ENCODE peak calls at places on chromosomes 13 and 19, in five cellular contexts. One of them, this sample, is unnamed.
A peak's percentile ranks its signal among the peaks of the same experiment; 100 is the strongest.

GRCh38 chr19:41741244-41741554 is 14.1 kb upstream of the CEACAM6 start:
- DNase-seq in uterus: no peak
- DNase-seq in Peyer's patch: no peak
- DNase-seq in lower leg skin: no peak
- DNase-seq in erythroblast: no peak
- DNase-seq in this sample: no peak

GRCh38 chr19:18290250-18291018 is 9.0 kb upstream of the JUND start:
- DNase-seq in uterus: no peak
- DNase-seq in Peyer's patch: peak; percentile 88
- DNase-seq in lower leg skin: no peak
- DNase-seq in erythroblast: no peak
- DNase-seq in this sample: no peak

GRCh38 chr19:36256853-36257511 is 42.1 kb downstream of the ZNF146 start:
- DNase-seq in uterus: no peak
- DNase-seq in Peyer's patch: no peak
- DNase-seq in lower leg skin: no peak
- DNase-seq in erythroblast: no peak
- DNase-seq in this sample: no peak

GRCh38 chr13:105338773-105339172 is 1196.7 kb downstream of the EFNB2 start:
- DNase-seq in uterus: no peak
- DNase-seq in Peyer's patch: no peak
- DNase-seq in lower leg skin: no peak
- DNase-seq in erythroblast: no peak
- DNase-seq in this sample: no peak

GRCh38 chr13:92963029-92963428 is 263.6 kb upstream of the GPC6 start:
- DNase-seq in uterus: no peak
- DNase-seq in Peyer's patch: no peak
- DNase-seq in lower leg skin: no peak
- DNase-seq in erythroblast: no peak
- DNase-seq in this sample: no peak

GRCh38 chr19:20558571-20558970 is 7.0 kb downstream of the ZNF737 start:
- DNase-seq in uterus: no peak
- DNase-seq in Peyer's patch: no peak
- DNase-seq in lower leg skin: no peak
- DNase-seq in erythroblast: no peak
- DNase-seq in this sample: no peak

GRCh38 chr13:62123409-62123808 is 707.8 kb upstream of the PCDH20 start:
- DNase-seq in uterus: no peak
- DNase-seq in Peyer's patch: no peak
- DNase-seq in lower leg skin: no peak
- DNase-seq in erythroblast: no peak
- DNase-seq in this sample: no peak

GRCh38 chr19:33713194-33713593 is 83.5 kb upstream of the KCTD15 start:
- DNase-seq in uterus: no peak
- DNase-seq in Peyer's patch: no peak
- DNase-seq in lower leg skin: no peak
- DNase-seq in erythroblast: no peak
- DNase-seq in this sample: no peak

GRCh38 chr19:48487944-48488343 is 18.8 kb downstream of the CYTH2 start:
- DNase-seq in uterus: no peak
- DNase-seq in Peyer's patch: peak; percentile 91
- DNase-seq in lower leg skin: peak; percentile 74
- DNase-seq in erythroblast: no peak
- DNase-seq in this sample: no peak

GRCh38 chr13:108176685-108177274 is 38.6 kb downstream of the LIG4 start:
- DNase-seq in uterus: no peak
- DNase-seq in Peyer's patch: peak; percentile 72
- DNase-seq in lower leg skin: no peak
- DNase-seq in erythroblast: peak; percentile 48
- DNase-seq in this sample: peak; percentile 9

GRCh38 chr13:96629331-96629730 is 364.9 kb downstream of the OXGR1 start:
- DNase-seq in uterus: no peak
- DNase-seq in Peyer's patch: no peak
- DNase-seq in lower leg skin: no peak
- DNase-seq in erythroblast: no peak
- DNase-seq in this sample: no peak

GRCh38 chr13:31955745-31956144 is 75.8 kb upstream of the FRY start:
- DNase-seq in uterus: no peak
- DNase-seq in Peyer's patch: no peak
- DNase-seq in lower leg skin: no peak
- DNase-seq in erythroblast: no peak
- DNase-seq in this sample: no peak

GRCh38 chr13:100306042-100306441 is 217.1 kb downstream of the PCCA start:
- DNase-seq in uterus: no peak
- DNase-seq in Peyer's patch: no peak
- DNase-seq in lower leg skin: no peak
- DNase-seq in erythroblast: no peak
- DNase-seq in this sample: no peak

GRCh38 chr13:37995052-37995451 is 125.5 kb upstream of the TRPC4 start:
- DNase-seq in uterus: no peak
- DNase-seq in Peyer's patch: no peak
- DNase-seq in lower leg skin: no peak
- DNase-seq in erythroblast: no peak
- DNase-seq in this sample: no peak

GRCh38 chr19:7140137-7140536 is 70.6 kb downstream of the ZNF557 start:
- DNase-seq in uterus: no peak
- DNase-seq in Peyer's patch: no peak
- DNase-seq in lower leg skin: no peak
- DNase-seq in erythroblast: no peak
- DNase-seq in this sample: no peak

GRCh38 chr13:87235621-87236020 is 435.6 kb upstream of the SLITRK5 start:
- DNase-seq in uterus: no peak
- DNase-seq in Peyer's patch: no peak
- DNase-seq in lower leg skin: no peak
- DNase-seq in erythroblast: no peak
- DNase-seq in this sample: no peak

GRCh38 chr13:66759919-66760318 is 470.2 kb downstream of the PCDH9 start:
- DNase-seq in uterus: no peak
- DNase-seq in Peyer's patch: no peak
- DNase-seq in lower leg skin: no peak
- DNase-seq in erythroblast: no peak
- DNase-seq in this sample: no peak

GRCh38 chr13:101552286-101552685 is 99.8 kb downstream of the ITGBL1 start:
- DNase-seq in uterus: no peak
- DNase-seq in Peyer's patch: no peak
- DNase-seq in lower leg skin: no peak
- DNase-seq in erythroblast: no peak
- DNase-seq in this sample: no peak

DNA sequence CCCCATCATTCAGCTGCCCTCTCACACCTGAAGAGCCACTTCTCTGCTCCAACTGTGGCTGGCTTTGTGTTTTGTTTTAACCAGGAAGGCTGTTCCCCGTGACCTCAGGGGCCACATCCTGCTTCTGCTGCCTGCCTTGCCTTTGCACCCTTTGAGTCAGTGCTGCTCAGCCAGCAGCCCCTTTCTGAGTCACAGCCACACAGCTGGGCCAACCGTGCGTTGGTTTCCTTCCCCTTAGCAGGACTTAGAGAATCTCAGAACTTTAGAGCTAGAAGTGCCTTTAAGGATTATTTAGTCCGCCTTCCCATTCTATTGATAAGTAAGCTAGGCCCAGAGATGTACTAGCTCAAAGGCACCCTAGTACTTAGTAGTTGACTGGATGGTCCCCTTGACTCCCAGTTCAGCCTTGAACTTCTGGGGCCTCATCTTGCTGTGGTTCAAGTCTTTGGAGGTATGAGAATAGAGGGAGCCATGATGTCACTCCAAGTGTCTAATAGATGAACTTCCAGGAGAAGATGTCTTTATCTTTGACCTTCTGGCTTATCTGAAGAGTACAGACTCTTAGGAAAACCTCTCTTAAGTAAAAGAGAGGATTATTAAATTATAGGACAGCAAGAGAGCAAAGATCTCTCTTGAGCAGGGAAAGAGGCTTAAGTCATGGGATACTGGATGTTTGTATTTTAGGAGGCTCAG is 8.0 kb downstream of the RGCC start:
- DNase-seq in uterus: no peak
- DNase-seq in Peyer's patch: peak; percentile 95
- DNase-seq in lower leg skin: peak; percentile 52
- DNase-seq in erythroblast: peak; percentile 77
- DNase-seq in this sample: peak; percentile 60
- TF ChIP-seq POLR2A in uterus: no peak
- TF ChIP-seq POLR2A in Peyer's patch: no peak
- TF ChIP-seq POLR2A in lower leg skin: no peak
- TF ChIP-seq POLR2A in erythroblast: no peak
- TF ChIP-seq POLR2A in this sample: peak; percentile 63

DNA sequence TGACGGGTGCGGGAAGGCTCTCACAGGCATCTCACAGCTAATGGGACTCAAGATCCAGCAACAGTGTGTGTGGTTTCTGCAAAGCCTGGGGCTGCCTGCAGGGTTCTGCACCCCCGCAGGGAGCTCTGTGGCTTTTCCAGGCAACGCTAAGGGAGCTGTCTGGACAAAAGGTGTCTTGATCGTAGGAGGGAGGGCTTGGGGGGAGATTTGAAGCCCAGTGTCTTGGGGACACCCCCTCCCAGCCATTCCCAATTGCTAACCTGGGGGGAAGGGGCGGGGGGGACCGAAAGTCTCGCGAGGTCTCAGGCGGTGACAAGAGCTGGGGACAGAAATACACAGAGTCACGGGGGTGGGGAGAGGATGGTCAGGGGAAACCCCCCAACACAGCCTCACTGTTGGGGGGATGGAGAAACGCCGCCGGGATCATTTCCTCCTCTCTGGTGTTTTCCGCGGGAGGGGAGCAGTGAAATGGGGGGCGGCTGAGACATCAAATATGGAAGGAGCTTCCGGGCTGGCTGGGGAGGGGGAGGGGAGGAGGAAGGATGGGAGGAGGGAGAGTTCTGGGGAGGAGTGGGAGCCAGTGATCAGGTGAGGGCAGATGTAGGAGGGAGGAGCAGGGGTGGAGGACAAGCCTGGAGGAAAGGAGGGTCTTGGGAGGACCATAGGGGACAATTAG is 13.3 kb downstream of the KCNC3 start:
- DNase-seq in uterus: no peak
- DNase-seq in Peyer's patch: no peak
- DNase-seq in lower leg skin: no peak
- DNase-seq in erythroblast: no peak
- DNase-seq in this sample: peak; percentile 59
- TF ChIP-seq POLR2A in uterus: no peak
- TF ChIP-seq POLR2A in Peyer's patch: no peak
- TF ChIP-seq POLR2A in lower leg skin: no peak
- TF ChIP-seq POLR2A in erythroblast: no peak
- TF ChIP-seq POLR2A in this sample: no peak

GRCh38 chr19:45099465-45100201 is 6.7 kb downstream of the PPP1R37 start:
- DNase-seq in uterus: no peak
- DNase-seq in Peyer's patch: peak; percentile 73
- DNase-seq in lower leg skin: no peak
- DNase-seq in erythroblast: no peak
- DNase-seq in this sample: no peak
- TF ChIP-seq POLR2A in uterus: no peak
- TF ChIP-seq POLR2A in Peyer's patch: peak; percentile 68
- TF ChIP-seq POLR2A in lower leg skin: no peak
- TF ChIP-seq POLR2A in erythroblast: no peak
- TF ChIP-seq POLR2A in this sample: no peak

DNA sequence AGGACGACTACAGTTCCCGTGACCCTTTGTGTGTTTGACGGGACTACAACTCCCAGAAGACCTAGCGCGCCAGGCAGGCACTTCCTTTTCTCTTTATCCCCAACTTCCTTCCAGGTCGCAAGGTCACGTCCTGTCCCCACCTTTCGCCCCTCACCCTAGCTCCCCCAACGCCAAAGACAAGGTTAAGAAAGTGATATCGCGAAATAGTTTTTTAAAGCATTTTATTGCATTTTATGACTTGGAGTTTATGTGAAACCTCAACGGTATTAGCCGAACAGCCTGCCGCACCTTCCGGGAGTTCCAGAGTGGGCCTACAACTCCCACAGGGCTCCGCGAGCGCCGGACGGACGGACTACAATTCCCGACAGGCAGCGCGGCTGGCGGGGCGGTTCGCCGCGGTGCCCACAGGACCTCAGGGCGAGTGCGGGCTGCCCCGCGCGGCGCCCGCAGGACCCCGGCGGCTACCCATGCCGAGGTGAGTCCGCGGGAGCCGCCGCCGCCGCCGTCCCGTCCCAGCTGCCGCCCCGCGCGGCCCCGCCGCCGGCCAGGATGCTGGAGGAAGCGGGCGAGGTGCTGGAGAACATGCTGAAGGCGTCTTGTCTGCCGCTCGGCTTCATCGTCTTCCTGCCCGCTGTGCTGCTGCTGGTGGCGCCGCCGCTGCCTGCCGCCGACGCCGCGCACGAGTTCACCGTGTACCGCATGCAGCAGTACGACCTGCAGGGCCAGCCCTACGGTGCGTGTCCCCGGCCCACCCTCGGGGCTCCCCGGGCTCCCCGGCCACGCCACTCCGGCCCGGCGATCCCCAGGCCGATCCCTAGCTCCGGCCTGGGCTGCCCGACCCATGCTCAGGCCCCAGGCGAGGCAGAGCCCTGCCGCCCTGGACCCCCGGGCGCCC is at the start of gene NCLN:
- DNase-seq in uterus: peak; percentile 95
- DNase-seq in Peyer's patch: peak; percentile 97
- DNase-seq in lower leg skin: peak; percentile 94
- DNase-seq in erythroblast: peak; percentile 98
- DNase-seq in this sample: peak; percentile 86
- TF ChIP-seq POLR2A in uterus: no peak
- TF ChIP-seq POLR2A in Peyer's patch: peak; percentile 33
- TF ChIP-seq POLR2A in lower leg skin: no peak
- TF ChIP-seq POLR2A in erythroblast: peak; percentile 71
- TF ChIP-seq POLR2A in this sample: peak; percentile 21

DNA sequence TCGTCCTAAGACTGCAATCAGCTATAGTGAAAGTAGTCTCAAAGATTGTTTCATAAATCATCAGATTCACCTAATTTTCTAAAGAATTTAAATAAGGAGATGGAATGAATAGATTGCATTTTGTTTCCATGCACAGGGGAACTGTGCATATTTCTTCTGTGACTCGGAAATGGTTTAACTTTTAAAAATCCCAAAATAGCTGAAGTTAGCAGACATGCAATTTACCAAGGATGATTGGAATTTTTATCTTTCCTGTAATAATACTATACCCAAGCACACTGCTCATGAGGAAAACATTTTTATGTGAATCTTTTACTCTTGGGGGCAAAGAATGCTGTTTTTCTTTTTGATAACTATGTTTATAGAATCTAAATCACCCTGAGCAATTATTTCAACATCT is 15.0 kb upstream of the LMO7 start:
- DNase-seq in uterus: no peak
- DNase-seq in Peyer's patch: no peak
- DNase-seq in lower leg skin: no peak
- DNase-seq in erythroblast: no peak
- DNase-seq in this sample: no peak
- TF ChIP-seq POLR2A in uterus: no peak
- TF ChIP-seq POLR2A in Peyer's patch: no peak
- TF ChIP-seq POLR2A in lower leg skin: no peak
- TF ChIP-seq POLR2A in erythroblast: no peak
- TF ChIP-seq POLR2A in this sample: no peak